ENCODE peak calls at places on chromosome 20, in ten cellular contexts. One of them, this sample, is unnamed.

GRCh38 chr20:47360489-47361267 is 4.2 kb upstream of the ZMYND8 start:
- DNase-seq in WERI-Rb-1: peak
- DNase-seq in BJ: peak
- DNase-seq in iris pigment epithelial cell: peak
- DNase-seq in fibroblast of lung: peak
- DNase-seq in activated CD4-positive, alpha-beta T cell treated with anti-CD3 and anti-CD28 coated beads, Interleukin-2, amount 50 U/mL, for 4 hours: no peak
- DNase-seq in T-helper 1 cell: no peak
- DNase-seq in EL: peak
- DNase-seq in glutamatergic neuron: peak
- DNase-seq in AG10803: peak
- DNase-seq in this sample: peak

GRCh38 chr20:58714923-58715708 is 22.5 kb downstream of the NPEPL1 start:
- DNase-seq in AG10803: no peak
- DNase-seq in T-helper 1 cell: no peak
- DNase-seq in EL: no peak
- DNase-seq in activated CD4-positive, alpha-beta T cell treated with anti-CD3 and anti-CD28 coated beads, Interleukin-2, amount 50 U/mL, for 4 hours: no peak
- DNase-seq in iris pigment epithelial cell: no peak
- DNase-seq in BJ: no peak
- DNase-seq in fibroblast of lung: no peak
- DNase-seq in WERI-Rb-1: no peak
- DNase-seq in glutamatergic neuron: no peak
- DNase-seq in this sample: no peak

GRCh38 chr20:50381771-50382593 is 128.2 kb upstream of the PTPN1 start:
- DNase-seq in EL: no peak
- DNase-seq in iris pigment epithelial cell: no peak
- DNase-seq in activated CD4-positive, alpha-beta T cell treated with anti-CD3 and anti-CD28 coated beads, Interleukin-2, amount 50 U/mL, for 4 hours: no peak
- DNase-seq in AG10803: no peak
- DNase-seq in T-helper 1 cell: no peak
- DNase-seq in glutamatergic neuron: no peak
- DNase-seq in fibroblast of lung: no peak
- DNase-seq in WERI-Rb-1: no peak
- DNase-seq in BJ: no peak
- DNase-seq in this sample: no peak

GRCh38 chr20:54433653-54434052 is 41.7 kb upstream of the DOK5 start:
- DNase-seq in AG10803: no peak
- DNase-seq in T-helper 1 cell: no peak
- DNase-seq in iris pigment epithelial cell: no peak
- DNase-seq in activated CD4-positive, alpha-beta T cell treated with anti-CD3 and anti-CD28 coated beads, Interleukin-2, amount 50 U/mL, for 4 hours: no peak
- DNase-seq in WERI-Rb-1: no peak
- DNase-seq in BJ: no peak
- DNase-seq in glutamatergic neuron: no peak
- DNase-seq in fibroblast of lung: no peak
- DNase-seq in EL: no peak
- DNase-seq in this sample: no peak

GRCh38 chr20:48463916-48464315 is 363.9 kb downstream of the PREX1 start:
- DNase-seq in glutamatergic neuron: peak
- DNase-seq in BJ: no peak
- DNase-seq in WERI-Rb-1: no peak
- DNase-seq in fibroblast of lung: peak
- DNase-seq in EL: peak
- DNase-seq in activated CD4-positive, alpha-beta T cell treated with anti-CD3 and anti-CD28 coated beads, Interleukin-2, amount 50 U/mL, for 4 hours: no peak
- DNase-seq in AG10803: peak
- DNase-seq in T-helper 1 cell: no peak
- DNase-seq in iris pigment epithelial cell: peak
- DNase-seq in this sample: no peak

GRCh38 chr20:38245753-38246152 is 14.8 kb downstream of the KIAA1755 start:
- DNase-seq in T-helper 1 cell: no peak
- DNase-seq in fibroblast of lung: no peak
- DNase-seq in activated CD4-positive, alpha-beta T cell treated with anti-CD3 and anti-CD28 coated beads, Interleukin-2, amount 50 U/mL, for 4 hours: no peak
- DNase-seq in glutamatergic neuron: no peak
- DNase-seq in iris pigment epithelial cell: no peak
- DNase-seq in EL: no peak
- DNase-seq in BJ: no peak
- DNase-seq in WERI-Rb-1: no peak
- DNase-seq in AG10803: no peak
- DNase-seq in this sample: no peak

GRCh38 chr20:34806255-34806654 is 19.2 kb downstream of the NCOA6 start:
- DNase-seq in glutamatergic neuron: no peak
- DNase-seq in activated CD4-positive, alpha-beta T cell treated with anti-CD3 and anti-CD28 coated beads, Interleukin-2, amount 50 U/mL, for 4 hours: no peak
- DNase-seq in fibroblast of lung: no peak
- DNase-seq in EL: no peak
- DNase-seq in AG10803: no peak
- DNase-seq in iris pigment epithelial cell: no peak
- DNase-seq in T-helper 1 cell: no peak
- DNase-seq in WERI-Rb-1: no peak
- DNase-seq in BJ: no peak
- DNase-seq in this sample: no peak

GRCh38 chr20:47150403-47151152 is 205.9 kb downstream of the ZMYND8 start:
- DNase-seq in fibroblast of lung: peak
- DNase-seq in glutamatergic neuron: peak
- DNase-seq in iris pigment epithelial cell: peak
- DNase-seq in EL: peak
- DNase-seq in WERI-Rb-1: peak
- DNase-seq in activated CD4-positive, alpha-beta T cell treated with anti-CD3 and anti-CD28 coated beads, Interleukin-2, amount 50 U/mL, for 4 hours: no peak
- DNase-seq in AG10803: peak
- DNase-seq in BJ: no peak
- DNase-seq in T-helper 1 cell: no peak
- DNase-seq in this sample: peak

GRCh38 chr20:43961116-43961515 is 46.5 kb downstream of the TOX2 start:
- DNase-seq in EL: no peak
- DNase-seq in BJ: no peak
- DNase-seq in AG10803: no peak
- DNase-seq in iris pigment epithelial cell: no peak
- DNase-seq in glutamatergic neuron: no peak
- DNase-seq in fibroblast of lung: no peak
- DNase-seq in WERI-Rb-1: no peak
- DNase-seq in T-helper 1 cell: no peak
- DNase-seq in activated CD4-positive, alpha-beta T cell treated with anti-CD3 and anti-CD28 coated beads, Interleukin-2, amount 50 U/mL, for 4 hours: no peak
- DNase-seq in this sample: no peak

GRCh38 chr20:17571153-17571527 is 1.3 kb downstream of the DSTN start:
- DNase-seq in fibroblast of lung: peak
- DNase-seq in EL: peak
- DNase-seq in WERI-Rb-1: no peak
- DNase-seq in activated CD4-positive, alpha-beta T cell treated with anti-CD3 and anti-CD28 coated beads, Interleukin-2, amount 50 U/mL, for 4 hours: no peak
- DNase-seq in glutamatergic neuron: no peak
- DNase-seq in iris pigment epithelial cell: no peak
- DNase-seq in BJ: no peak
- DNase-seq in AG10803: peak
- DNase-seq in T-helper 1 cell: no peak
- DNase-seq in this sample: no peak

GRCh38 chr20:41171736-41172295 is 34.5 kb downstream of the PLCG1 start:
- DNase-seq in AG10803: no peak
- DNase-seq in glutamatergic neuron: no peak
- DNase-seq in fibroblast of lung: no peak
- DNase-seq in activated CD4-positive, alpha-beta T cell treated with anti-CD3 and anti-CD28 coated beads, Interleukin-2, amount 50 U/mL, for 4 hours: no peak
- DNase-seq in iris pigment epithelial cell: no peak
- DNase-seq in EL: no peak
- DNase-seq in BJ: no peak
- DNase-seq in T-helper 1 cell: no peak
- DNase-seq in WERI-Rb-1: peak
- DNase-seq in this sample: no peak

GRCh38 chr20:31823360-31824124 is 4.4 kb downstream of the MYLK2 start:
- DNase-seq in glutamatergic neuron: peak
- DNase-seq in T-helper 1 cell: no peak
- DNase-seq in fibroblast of lung: no peak
- DNase-seq in AG10803: no peak
- DNase-seq in EL: no peak
- DNase-seq in BJ: no peak
- DNase-seq in WERI-Rb-1: no peak
- DNase-seq in iris pigment epithelial cell: no peak
- DNase-seq in activated CD4-positive, alpha-beta T cell treated with anti-CD3 and anti-CD28 coated beads, Interleukin-2, amount 50 U/mL, for 4 hours: no peak
- DNase-seq in this sample: peak

GRCh38 chr20:56409521-56409920 is 2.5 kb upstream of the CASS4 start:
- DNase-seq in EL: no peak
- DNase-seq in activated CD4-positive, alpha-beta T cell treated with anti-CD3 and anti-CD28 coated beads, Interleukin-2, amount 50 U/mL, for 4 hours: no peak
- DNase-seq in fibroblast of lung: peak
- DNase-seq in iris pigment epithelial cell: peak
- DNase-seq in WERI-Rb-1: no peak
- DNase-seq in T-helper 1 cell: no peak
- DNase-seq in BJ: no peak
- DNase-seq in glutamatergic neuron: no peak
- DNase-seq in AG10803: peak
- DNase-seq in this sample: peak

GRCh38 chr20:32348207-32348606 is 9.9 kb upstream of the ASXL1 start:
- DNase-seq in BJ: no peak
- DNase-seq in AG10803: no peak
- DNase-seq in WERI-Rb-1: no peak
- DNase-seq in activated CD4-positive, alpha-beta T cell treated with anti-CD3 and anti-CD28 coated beads, Interleukin-2, amount 50 U/mL, for 4 hours: no peak
- DNase-seq in glutamatergic neuron: no peak
- DNase-seq in EL: no peak
- DNase-seq in iris pigment epithelial cell: no peak
- DNase-seq in fibroblast of lung: no peak
- DNase-seq in T-helper 1 cell: no peak
- DNase-seq in this sample: no peak

This sample was measured in NCI-H226.